ENCODE peak calls at places on chromosomes 13 and 19, in seven cellular contexts. P is stomach, R is GM23338, M is prostate gland, K is Panc1, O is K562, E is transverse colon. S is an unnamed sample.

GRCh38 chr13:24851546-24851945 is 87.6 kb downstream of the RNF17 start:
- DNase-seq in P (no peak), R (no peak), M (no peak), K (no peak), O (no peak), E (no peak), S (no peak)

GRCh38 chr19:36638862-36639510 is 27.7 kb downstream of the ZNF461 start:
- DNase-seq in P (no peak), R (peak; percentile 2), M (no peak), K (no peak), O (no peak), E (no peak), S (no peak)

GRCh38 chr19:5680437-5681368 is at the start of the genes HSD11B1L and MICOS13:
- DNase-seq in P (peak; percentile 98), R (peak; percentile 99), M (peak; percentile 99), K (peak; percentile 90), O (peak; percentile 92), E (peak; percentile 99), S (peak; percentile 99)

GRCh38 chr19:19224852-19225494 is 13.2 kb downstream of the NCAN start:
- DNase-seq in P (peak; percentile 75), R (peak; percentile 96), M (peak; percentile 26), K (no peak), O (peak; percentile 97), E (peak; percentile 82), S (no peak)

GRCh38 chr19:1068111-1069001 is 1.4 kb downstream of the ARHGAP45 start:
- DNase-seq in P (no peak), R (no peak), M (no peak), K (no peak), O (no peak), E (peak; percentile 66), S (no peak)

GRCh38 chr19:53958168-53958571 is 4.6 kb upstream of the CACNG8 start:
- DNase-seq in P (no peak), R (peak; percentile 96), M (no peak), K (no peak), O (no peak), E (no peak), S (no peak)

GRCh38 chr19:48955308-48955958 is 758 bp downstream of the BAX start:
- DNase-seq in P (no peak), R (no peak), M (no peak), K (no peak), O (no peak), E (no peak), S (no peak)

GRCh38 chr19:18865973-18866799 is 29.8 kb downstream of the CERS1 start:
- DNase-seq in P (peak; percentile 67), R (peak; percentile 86), M (peak; percentile 46), K (no peak), O (peak; percentile 91), E (peak; percentile 62), S (no peak)

GRCh38 chr19:15200575-15201364 is at the start of gene NOTCH3:
- DNase-seq in P (no peak), R (peak; percentile 79), M (no peak), K (no peak), O (peak; percentile 46), E (no peak), S (no peak)

DNA sequence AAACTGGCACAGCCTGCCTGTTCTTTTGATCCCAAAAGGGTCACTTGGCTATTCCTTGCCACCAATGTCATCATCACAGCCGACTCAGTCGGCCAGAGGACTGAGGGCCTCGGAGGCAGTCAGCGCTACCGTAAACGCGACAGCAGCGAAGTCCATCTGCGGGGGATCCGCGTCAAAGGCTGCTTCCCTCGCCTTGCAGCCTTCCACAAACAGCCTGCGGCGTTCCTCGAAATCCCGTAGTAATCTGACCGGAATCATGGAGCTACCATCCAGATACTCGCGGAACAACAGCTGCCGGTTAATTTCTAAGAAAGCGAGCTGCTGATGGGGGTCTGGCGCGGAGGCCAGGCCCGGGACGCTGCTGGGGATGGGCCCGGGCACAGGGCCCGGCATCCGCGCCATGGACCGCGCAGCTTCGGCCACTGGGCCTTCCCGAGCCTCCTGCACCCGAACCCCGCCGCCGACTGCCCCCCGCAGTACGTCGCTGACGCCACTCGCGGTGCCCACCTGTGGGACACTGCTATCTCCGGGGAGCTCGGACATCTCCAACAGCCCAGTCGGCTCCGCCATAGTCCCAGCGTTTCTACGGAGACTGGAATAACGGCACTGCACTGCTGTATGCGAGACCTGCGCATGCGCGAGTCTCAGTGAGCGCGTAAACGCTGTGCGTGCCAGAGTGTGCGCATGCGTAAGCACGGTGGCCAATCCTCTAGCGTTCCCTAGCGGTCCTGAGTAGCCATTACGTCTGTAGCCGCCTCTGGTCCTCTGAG is at the start of gene EID2B:
- DNase-seq in P (peak; percentile 97), R (peak; percentile 97), M (peak; percentile 91), K (peak; percentile 100), O (peak; percentile 97), E (peak; percentile 95), S (peak; percentile 98)
- TF ChIP-seq POLR2AphosphoS5 in P (peak; percentile 95), R (peak; percentile 94), M (peak; percentile 99), K (no peak), O (peak; percentile 60), E (peak; percentile 77), S (peak; percentile 97)

GRCh38 chr13:110396476-110396875 is 89.4 kb downstream of the COL4A2 start:
- DNase-seq in P (no peak), R (no peak), M (no peak), K (no peak), O (no peak), E (no peak), S (no peak)

GRCh38 chr13:110393761-110394160 is 86.7 kb downstream of the COL4A2 start:
- DNase-seq in P (no peak), R (no peak), M (no peak), K (no peak), O (no peak), E (no peak), S (no peak)

GRCh38 chr13:110392510-110393233 is 85.6 kb downstream of the COL4A2 start:
- DNase-seq in P (no peak), R (no peak), M (no peak), K (no peak), O (no peak), E (no peak), S (no peak)

GRCh38 chr13:110396913-110397379 is 89.9 kb downstream of the COL4A2 start:
- DNase-seq in P (peak; percentile 62), R (no peak), M (peak; percentile 85), K (no peak), O (no peak), E (peak; percentile 77), S (peak; percentile 99)

DNA sequence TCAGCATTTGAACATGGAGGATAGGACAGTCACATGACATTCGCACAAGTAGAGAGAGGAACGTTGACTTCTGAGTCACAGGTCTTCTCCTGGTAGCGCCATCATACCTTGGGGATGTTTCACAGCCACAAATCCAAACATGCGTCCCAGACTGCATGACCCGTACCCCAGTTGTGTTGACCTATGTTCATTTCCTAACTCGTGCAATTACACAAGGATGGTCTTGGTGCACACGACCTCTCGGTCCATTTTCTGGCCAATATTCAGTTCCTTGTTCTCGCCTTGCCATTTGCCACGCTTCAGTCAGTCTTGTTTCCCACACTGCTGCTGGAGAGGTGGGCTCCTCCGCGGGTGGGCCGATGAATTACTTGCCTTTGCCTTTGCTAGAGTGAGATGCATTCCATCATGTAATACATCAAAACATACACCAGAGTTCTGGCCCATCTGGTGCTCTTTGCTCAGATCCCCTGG is 87.3 kb downstream of the COL4A2 start:
- DNase-seq in P (no peak), R (no peak), M (no peak), K (no peak), O (no peak), E (no peak), S (no peak)
- H3K4me1 ChIP-seq in P (no peaks in the 10 kb centered on the region), R (peaks cover 13% of the 10 kb centered on the region), M (no peaks in the 10 kb centered on the region), K (no peaks in the 10 kb centered on the region), O (no peaks in the 10 kb centered on the region), E (peaks cover 12% of the 10 kb centered on the region), S (peaks cover 78% of the 10 kb centered on the region)

GRCh38 chr13:74306496-74306895 is 172.3 kb upstream of the KLF12 start:
- DNase-seq in P (no peak), R (peak; percentile 56), M (no peak), K (no peak), O (no peak), E (no peak), S (no peak)
- TF ChIP-seq POLR2AphosphoS5 in P (no peak), R (no peak), M (no peak), K (no peak), O (no peak), E (no peak), S (no peak)

GRCh38 chr19:10076535-10076934 is 9.6 kb upstream of the SHFL start:
- DNase-seq in P (no peak), R (no peak), M (no peak), K (no peak), O (no peak), E (no peak), S (no peak)
- H3K4me1 ChIP-seq in P (no peaks in the 10 kb centered on the region), R (no peaks in the 10 kb centered on the region), M (no peaks in the 10 kb centered on the region), K (no peaks in the 10 kb centered on the region), O (no peaks in the 10 kb centered on the region), E (no peaks in the 10 kb centered on the region), S (no peaks in the 10 kb centered on the region)

DNA sequence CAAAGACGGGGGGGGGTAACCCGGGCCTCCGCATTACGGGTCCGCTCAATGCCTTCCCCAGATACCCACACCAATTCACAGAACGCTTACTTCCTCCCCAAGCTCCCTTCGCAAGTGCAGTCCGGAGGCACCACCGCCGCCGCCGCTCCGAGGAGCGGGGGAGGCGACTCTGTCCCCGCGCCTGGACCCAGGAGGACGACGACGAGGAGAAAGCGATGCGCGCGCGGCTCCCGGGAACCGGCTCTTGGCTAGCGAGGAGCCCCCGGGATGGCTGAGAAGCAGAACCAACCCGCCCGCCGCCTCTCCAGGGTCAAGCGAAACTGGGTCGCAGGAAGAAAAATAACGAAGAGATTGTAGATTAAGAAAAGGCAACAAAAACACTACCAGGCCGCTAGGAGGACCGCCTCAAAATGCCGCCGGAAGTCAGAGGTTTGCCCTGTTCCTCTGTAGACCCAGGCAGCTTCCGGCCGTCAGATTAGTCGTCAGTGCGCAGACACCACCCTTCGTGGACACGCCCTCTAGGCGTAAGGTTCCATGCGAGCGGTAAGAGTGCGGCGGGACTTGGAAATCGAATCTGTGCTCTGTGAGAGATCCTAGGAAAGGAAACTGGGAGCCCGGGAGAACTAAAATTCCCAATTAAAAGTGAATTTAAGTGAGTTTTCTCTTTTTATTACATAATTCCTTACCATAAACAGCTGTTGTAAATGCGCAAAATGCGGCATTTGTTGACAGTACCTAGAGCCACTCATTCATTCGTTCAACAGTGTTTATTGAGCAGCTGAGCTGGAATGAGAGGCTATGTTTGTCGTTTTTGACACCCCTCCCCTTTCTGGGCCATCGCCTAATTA is at the start of gene ZC3H13:
- DNase-seq in P (peak; percentile 95), R (peak; percentile 98), M (peak; percentile 95), K (peak; percentile 64), O (peak; percentile 81), E (peak; percentile 94), S (peak; percentile 95)
- TF ChIP-seq POLR2AphosphoS5 in P (peak; percentile 93), R (no peak), M (peak; percentile 96), K (peak; percentile 68), O (peak; percentile 55), E (peak; percentile 81), S (peak; percentile 81)